ENCODE peak calls at places on chromosomes 2 and 18, in seven cellular contexts. G, D, T, Q, V, N and S are unnamed samples.
A peak's percentile ranks its signal among the peaks of the same experiment; 100 is the strongest.

GRCh38 chr2:127104881-127105655 is 1.9 kb downstream of the BIN1 start:
- DNase-seq in G (no peak), D (no peak), T (peak; percentile 28), Q (peak; percentile 47), V (peak; percentile 32), N (peak; percentile 51), S (no peak)

GRCh38 chr2:42100696-42101585 is 53.1 kb downstream of the PKDCC start:
- DNase-seq in G (peak; percentile 69), D (peak; percentile 73), T (peak; percentile 65), Q (peak; percentile 77), V (peak; percentile 76), N (peak; percentile 81), S (peak; percentile 24)

GRCh38 chr18:23745366-23745765 is 56.1 kb downstream of the LAMA3 start:
- DNase-seq in G (no peak), D (no peak), T (no peak), Q (no peak), V (no peak), N (no peak), S (no peak)

GRCh38 chr2:205495819-205496218 is 186.5 kb upstream of the NRP2 start:
- DNase-seq in G (peak; percentile 48), D (no peak), T (no peak), Q (no peak), V (peak; percentile 77), N (peak; percentile 18), S (no peak)

GRCh38 chr2:152730591-152731333 is 12.3 kb downstream of the ARL6IP6 start:
- DNase-seq in G (no peak), D (no peak), T (no peak), Q (no peak), V (no peak), N (peak; percentile 38), S (no peak)

GRCh38 chr18:61308795-61309393 is 24.3 kb upstream of the CDH20 start:
- DNase-seq in G (peak; percentile 1), D (peak; percentile 25), T (no peak), Q (no peak), V (no peak), N (no peak), S (no peak)

GRCh38 chr2:61419129-61419528 is 51.8 kb downstream of the USP34 start:
- DNase-seq in G (no peak), D (no peak), T (no peak), Q (no peak), V (no peak), N (no peak), S (no peak)

GRCh38 chr2:98935111-98935770 is 784 bp downstream of the CRACDL start:
- DNase-seq in G (no peak), D (no peak), T (no peak), Q (no peak), V (no peak), N (no peak), S (no peak)

GRCh38 chr2:21657475-21657874 is 533.7 kb downstream of the TDRD15 start:
- DNase-seq in G (peak; percentile 67), D (no peak), T (no peak), Q (no peak), V (no peak), N (no peak), S (no peak)

GRCh38 chr2:195596840-195597239 is 60.2 kb upstream of the SLC39A10 start:
- DNase-seq in G (no peak), D (no peak), T (no peak), Q (no peak), V (no peak), N (no peak), S (no peak)

GRCh38 chr2:223037433-223037800 is 14.6 kb upstream of the KCNE4 start:
- DNase-seq in G (no peak), D (no peak), T (no peak), Q (no peak), V (no peak), N (no peak), S (no peak)

GRCh38 chr2:75208738-75209137 is 9.4 kb upstream of the TACR1 start:
- DNase-seq in G (no peak), D (peak; percentile 61), T (no peak), Q (no peak), V (peak; percentile 52), N (no peak), S (no peak)

GRCh38 chr2:162029287-162029901 is 44.6 kb downstream of the DPP4 start:
- DNase-seq in G (peak; percentile 37), D (no peak), T (no peak), Q (no peak), V (no peak), N (no peak), S (no peak)

GRCh38 chr2:118014492-118014824 is 588 bp upstream of the CCDC93 start:
- DNase-seq in G (no peak), D (no peak), T (no peak), Q (no peak), V (no peak), N (no peak), S (no peak)

GRCh38 chr2:31886700-31887099 is 124.1 kb downstream of the MEMO1 start:
- DNase-seq in G (no peak), D (no peak), T (peak; percentile 66), Q (no peak), V (peak; percentile 79), N (peak; percentile 21), S (peak; percentile 3)

GRCh38 chr18:3440340-3440739 is 9.6 kb upstream of the TGIF1 start:
- DNase-seq in G (no peak), D (no peak), T (no peak), Q (no peak), V (no peak), N (no peak), S (no peak)

GRCh38 chr2:107810734-107811133 is 16.0 kb upstream of the RGPD4 start:
- DNase-seq in G (no peak), D (no peak), T (no peak), Q (no peak), V (peak; percentile 32), N (no peak), S (no peak)

GRCh38 chr2:64854773-64855237 is 134.4 kb upstream of the SLC1A4 start:
- DNase-seq in G (peak; percentile 64), D (no peak), T (no peak), Q (no peak), V (no peak), N (peak; percentile 64), S (no peak)

GRCh38 chr2:226903179-226903578 is 67.3 kb downstream of the RHBDD1 start:
- DNase-seq in G (peak; percentile 93), D (no peak), T (no peak), Q (no peak), V (no peak), N (peak; percentile 78), S (no peak)

GRCh38 chr2:128727914-128728313 is 409.2 kb upstream of the HS6ST1 start:
- DNase-seq in G (peak; percentile 89), D (peak; percentile 33), T (no peak), Q (no peak), V (no peak), N (peak; percentile 95), S (no peak)

GRCh38 chr2:72082021-72082739 is 65.5 kb downstream of the CYP26B1 start:
- DNase-seq in G (no peak), D (no peak), T (no peak), Q (no peak), V (no peak), N (no peak), S (no peak)

GRCh38 chr18:23798249-23798648 is 109.0 kb downstream of the LAMA3 start:
- DNase-seq in G (no peak), D (no peak), T (no peak), Q (no peak), V (no peak), N (no peak), S (no peak)

GRCh38 chr2:224958466-224958857 is 83.8 kb downstream of the DOCK10 start:
- DNase-seq in G (peak; percentile 29), D (no peak), T (no peak), Q (no peak), V (no peak), N (no peak), S (no peak)

DNA sequence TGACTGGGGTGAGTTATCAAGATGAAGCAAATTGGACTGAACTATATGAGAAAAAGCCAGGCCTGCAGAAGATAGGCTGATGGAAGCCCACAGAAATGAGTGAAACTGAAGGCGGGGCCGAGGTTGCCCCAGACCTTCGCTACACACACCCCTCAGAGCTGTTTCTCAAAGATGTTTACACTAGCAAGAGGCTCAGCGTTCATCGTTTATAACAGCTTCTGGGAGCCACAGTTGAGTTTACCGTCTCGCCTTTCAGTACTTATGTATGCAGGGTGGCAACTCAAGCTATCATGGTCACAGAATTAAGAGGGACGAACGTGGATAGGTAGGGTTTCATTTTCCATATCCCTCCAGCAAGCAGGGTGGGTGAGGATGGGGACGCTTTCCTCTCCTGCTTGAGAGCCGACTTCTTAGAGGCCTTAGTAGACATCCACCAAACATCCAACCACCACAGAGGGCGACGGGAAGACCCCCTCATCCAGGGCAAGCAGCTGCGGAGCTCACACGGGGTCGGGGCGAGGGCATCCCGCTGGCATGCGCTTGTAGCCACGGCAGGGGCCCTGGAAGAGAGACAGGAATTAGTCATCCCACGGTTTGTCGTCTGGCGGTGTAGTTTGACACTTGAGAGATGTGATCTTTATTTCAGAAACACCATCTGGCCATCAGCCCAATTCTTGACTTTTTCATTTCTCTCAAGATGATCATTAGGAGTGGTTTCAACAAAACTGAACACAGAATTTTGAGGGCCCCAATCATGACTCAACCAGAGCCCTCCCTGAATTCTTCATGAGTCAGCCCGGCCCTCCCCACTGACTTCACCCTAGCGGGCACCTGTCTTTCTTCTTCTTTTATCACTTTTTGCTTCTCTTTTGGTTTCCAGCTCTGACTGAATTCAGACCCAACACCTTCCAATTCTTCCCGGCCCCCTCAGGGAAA is 109.1 kb upstream of the CTDP1 start:
- DNase-seq in G (peak; percentile 87), D (no peak), T (peak; percentile 26), Q (peak; percentile 40), V (peak; percentile 38), N (peak; percentile 67), S (no peak)
- H3K18ac ChIP-seq in G (peak overlapping the region; percentile 50), D (no peak overlapping the region), T (no peak overlapping the region), Q (no peak overlapping the region), V (no peak overlapping the region), N (peak overlapping the region; percentile 37), S (no peak overlapping the region)

DNA sequence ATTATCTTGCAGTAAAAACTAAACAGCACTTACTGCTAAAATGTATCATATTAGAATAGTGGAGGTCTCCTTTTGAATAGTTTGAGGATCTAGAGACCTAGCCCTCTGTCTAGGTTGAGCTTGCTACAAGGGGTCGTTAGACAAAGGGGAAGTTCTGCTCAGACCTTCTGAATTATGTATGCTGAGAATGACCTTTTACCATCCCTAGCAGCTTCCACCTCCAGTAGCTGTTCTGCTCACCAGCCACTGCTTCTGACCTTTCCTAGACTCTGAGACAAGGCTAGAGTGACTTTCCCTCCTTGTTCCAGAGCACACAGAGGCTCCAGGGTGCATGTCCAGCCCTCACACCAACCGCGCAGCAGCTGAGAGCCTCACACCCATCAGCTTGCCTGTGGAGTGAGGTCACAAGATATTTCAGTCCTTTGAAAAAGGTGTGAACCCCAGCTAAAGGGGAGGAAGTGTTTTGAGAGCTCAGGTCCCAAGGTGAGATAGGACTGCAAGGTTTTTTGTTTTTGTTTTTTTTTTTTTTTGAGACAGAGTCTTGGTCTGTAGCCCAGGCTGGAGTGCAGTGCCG is 289.3 kb upstream of the TNP1 start:
- DNase-seq in G (no peak), D (no peak), T (no peak), Q (no peak), V (peak; percentile 63), N (no peak), S (no peak)
- H3K18ac ChIP-seq in G (peak overlapping the region; percentile 97), D (no peak overlapping the region), T (no peak overlapping the region), Q (no peak overlapping the region), V (no peak overlapping the region), N (peak overlapping the region; percentile 18), S (peak overlapping the region; percentile 62)

GRCh38 chr2:120631719-120632118 is 103.9 kb upstream of the GLI2 start:
- DNase-seq in G (peak; percentile 11), D (no peak), T (no peak), Q (no peak), V (no peak), N (no peak), S (no peak)
- H3K18ac ChIP-seq in G (peak overlapping the region; percentile 7), D (no peak overlapping the region), T (no peak overlapping the region), Q (no peak overlapping the region), V (no peak overlapping the region), N (no peak overlapping the region), S (no peak overlapping the region)

GRCh38 chr2:18526429-18526828 is 34.0 kb downstream of the RDH14 start:
- DNase-seq in G (no peak), D (no peak), T (no peak), Q (no peak), V (no peak), N (no peak), S (no peak)
- H3K18ac ChIP-seq in G (no peak overlapping the region), D (no peak overlapping the region), T (no peak overlapping the region), Q (no peak overlapping the region), V (no peak overlapping the region), N (no peak overlapping the region), S (no peak overlapping the region)